ENCODE peak calls at places on chromosome 21, in nine cellular contexts. A is WTC11, I is progenitor cell of endocrine pancreas, W is astrocyte of the cerebellum, N is omental fat pad, P is kidney, U is AG10803, T is body of pancreas, F is HCT116. L is an unnamed sample.

GRCh38 chr21:33657124-33657842 is 15.0 kb downstream of the ITSN1 start:
- DNase-seq in A (no peak), I (no peak), W (no peak), N (no peak), P (no peak), U (no peak), T (no peak), F (no peak), L (no peak)

GRCh38 chr21:45542667-45543370 is 579 bp upstream of the SLC19A1 start:
- DNase-seq in A (peak), I (peak), W (no peak), N (peak), P (peak), U (no peak), T (peak), F (no peak), L (peak)

GRCh38 chr21:14718957-14719356 is 172.8 kb upstream of the SAMSN1 start:
- DNase-seq in A (no peak), I (no peak), W (no peak), N (no peak), P (no peak), U (no peak), T (no peak), F (no peak), L (no peak)

GRCh38 chr21:45909238-45909785 is 72.3 kb upstream of the COL6A1 start:
- DNase-seq in A (no peak), I (no peak), W (no peak), N (no peak), P (peak), U (no peak), T (no peak), F (no peak), L (no peak)

GRCh38 chr21:39602793-39603192 is 9.9 kb upstream of the B3GALT5 start:
- DNase-seq in A (no peak), I (no peak), W (no peak), N (no peak), P (no peak), U (no peak), T (no peak), F (no peak), L (no peak)

GRCh38 chr21:38329176-38329575 is 72.4 kb downstream of the KCNJ15 start:
- DNase-seq in A (no peak), I (no peak), W (no peak), N (no peak), P (no peak), U (no peak), T (no peak), F (no peak), L (no peak)

GRCh38 chr21:41801256-41801655 is 34.4 kb upstream of the RIPK4 start:
- DNase-seq in A (no peak), I (no peak), W (no peak), N (no peak), P (no peak), U (no peak), T (no peak), F (no peak), L (no peak)

GRCh38 chr21:46037338-46038325 is 56.1 kb downstream of the COL6A1 start:
- DNase-seq in A (no peak), I (no peak), W (no peak), N (no peak), P (peak), U (no peak), T (no peak), F (no peak), L (no peak)

GRCh38 chr21:33645730-33646129 is 3.4 kb downstream of the ITSN1 start:
- DNase-seq in A (no peak), I (no peak), W (no peak), N (no peak), P (no peak), U (no peak), T (no peak), F (no peak), L (no peak)

GRCh38 chr21:15768045-15768601 is 38.3 kb downstream of the USP25 start:
- DNase-seq in A (no peak), I (no peak), W (no peak), N (no peak), P (no peak), U (no peak), T (no peak), F (no peak), L (no peak)

GRCh38 chr21:34510148-34511142 is 1.6 kb downstream of the KCNE1 start:
- DNase-seq in A (peak), I (peak), W (no peak), N (no peak), P (peak), U (peak), T (peak), F (peak), L (no peak)

GRCh38 chr21:35732788-35733187 is 327.5 kb downstream of the SETD4 start:
- DNase-seq in A (no peak), I (no peak), W (no peak), N (no peak), P (no peak), U (no peak), T (no peak), F (no peak), L (no peak)

GRCh38 chr21:37281993-37282392 is 14.9 kb upstream of the VPS26C start:
- DNase-seq in A (peak), I (no peak), W (no peak), N (no peak), P (no peak), U (no peak), T (peak), F (no peak), L (no peak)

GRCh38 chr21:9780441-9780937 is 740.9 kb upstream of the TPTE start:
- DNase-seq in A (no peak), I (no peak), W (no peak), N (no peak), P (no peak), U (no peak), T (no peak), F (no peak), L (no peak)

GRCh38 chr21:36113647-36114428 is 21.0 kb upstream of the CBR3 start:
- DNase-seq in A (no peak), I (no peak), W (no peak), N (no peak), P (peak), U (no peak), T (peak), F (no peak), L (no peak)

GRCh38 chr21:31873696-31874599 is 1.1 kb downstream of the HUNK start:
- DNase-seq in A (peak), I (peak), W (no peak), N (peak), P (peak), U (peak), T (peak), F (no peak), L (peak)

GRCh38 chr21:46253610-46254124 is 25.1 kb upstream of the LSS start:
- DNase-seq in A (no peak), I (no peak), W (no peak), N (no peak), P (no peak), U (no peak), T (no peak), F (no peak), L (no peak)

GRCh38 chr21:31447477-31447876 is 103.4 kb upstream of the TIAM1 start:
- DNase-seq in A (no peak), I (no peak), W (no peak), N (no peak), P (no peak), U (peak), T (no peak), F (no peak), L (no peak)

GRCh38 chr21:18913914-18914313 is 510.3 kb upstream of the TMPRSS15 start:
- DNase-seq in A (peak), I (no peak), W (no peak), N (no peak), P (no peak), U (no peak), T (no peak), F (no peak), L (no peak)

GRCh38 chr21:21464691-21465090 is 466.5 kb downstream of the NCAM2 start:
- DNase-seq in A (no peak), I (no peak), W (no peak), N (no peak), P (no peak), U (no peak), T (no peak), F (no peak), L (no peak)

GRCh38 chr21:46078322-46078981 is 19.5 kb upstream of the COL6A2 start:
- DNase-seq in A (no peak), I (peak), W (no peak), N (peak), P (peak), U (peak), T (no peak), F (no peak), L (peak)

DNA sequence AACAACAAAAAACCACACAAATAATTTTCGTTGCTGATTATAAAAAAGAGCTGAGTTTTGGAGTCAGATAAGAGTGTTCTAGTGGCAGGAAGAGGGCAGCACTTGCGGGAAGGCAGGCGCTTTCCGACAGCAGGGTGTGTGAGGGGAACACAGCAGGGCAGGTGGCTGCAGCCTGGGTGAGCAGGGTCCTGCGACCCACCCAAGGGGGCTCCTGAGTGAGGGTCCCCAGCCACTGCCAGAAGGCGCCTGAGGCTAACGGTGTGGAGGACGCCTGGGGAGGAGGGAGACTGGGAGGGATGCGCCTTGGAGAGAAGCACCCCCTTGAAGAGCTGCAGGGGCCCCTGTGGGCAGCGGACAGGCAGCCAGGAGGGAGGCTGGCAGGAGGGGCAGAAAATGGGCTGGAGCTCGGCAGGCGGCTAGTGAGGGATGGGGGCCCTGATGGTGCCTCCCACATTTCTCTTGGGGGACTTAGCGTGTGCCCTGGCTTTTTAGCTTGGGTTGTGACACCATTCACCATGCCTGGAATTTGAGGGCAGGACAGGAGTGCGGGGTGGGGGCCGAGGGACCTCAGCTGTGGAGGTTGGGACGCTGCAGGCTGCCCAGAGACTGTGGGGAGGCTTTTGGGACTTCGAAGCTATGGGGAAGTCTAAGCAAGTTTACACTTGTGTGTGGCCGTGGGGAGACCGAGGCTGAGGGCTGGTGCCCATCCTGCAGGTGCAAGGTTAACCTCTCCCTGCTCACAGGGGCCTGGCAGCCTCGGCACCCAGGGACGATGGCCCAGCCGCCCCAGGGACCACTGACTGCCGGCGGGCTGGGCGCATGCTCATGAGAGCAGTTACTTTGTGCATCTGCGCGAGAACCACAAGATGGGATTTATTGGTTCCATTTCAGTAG is 111.4 kb downstream of the SIK1 start:
- DNase-seq in A (no peak), I (no peak), W (no peak), N (no peak), P (peak), U (no peak), T (no peak), F (no peak), L (no peak)
- TF ChIP-seq CTCF in A (no peak), I (no peak), W (no peak), N (no peak), P (peak), U (peak), T (no peak), F (no peak), L (no peak)

DNA sequence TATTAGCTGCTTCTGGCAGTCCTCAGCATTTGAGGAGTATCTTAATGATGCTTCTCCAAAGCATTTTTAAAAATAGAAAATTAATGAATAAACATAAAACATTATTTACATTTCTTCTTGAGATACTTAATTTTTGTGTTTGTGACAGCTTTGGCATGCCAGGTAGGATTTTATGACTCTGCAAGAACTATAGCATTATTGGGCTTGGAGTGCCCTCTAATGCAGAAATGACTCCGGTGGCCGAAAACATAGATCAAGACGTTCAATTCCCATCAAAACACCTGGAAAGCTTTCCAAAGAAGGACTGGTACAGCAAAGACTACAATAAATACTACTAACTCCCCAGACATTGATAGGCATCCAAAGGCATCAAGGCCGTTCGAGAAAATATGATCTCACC is 366.4 kb upstream of the CXADR start:
- DNase-seq in A (no peak), I (no peak), W (no peak), N (no peak), P (no peak), U (no peak), T (no peak), F (no peak), L (no peak)
- TF ChIP-seq CTCF in A (no peak), I (no peak), W (peak), N (no peak), P (no peak), U (no peak), T (no peak), F (no peak), L (no peak)

GRCh38 chr21:27715131-27715530 is 748.2 kb upstream of the ADAMTS5 start:
- DNase-seq in A (no peak), I (no peak), W (no peak), N (no peak), P (no peak), U (no peak), T (no peak), F (no peak), L (no peak)
- TF ChIP-seq CTCF in A (no peak), I (no peak), W (no peak), N (no peak), P (no peak), U (no peak), T (no peak), F (no peak), L (no peak)

GRCh38 chr21:26845066-26845749 is at the start of gene ADAMTS1:
- DNase-seq in A (peak), I (peak), W (peak), N (peak), P (peak), U (peak), T (peak), F (no peak), L (no peak)
- TF ChIP-seq CTCF in A (no peak), I (peak), W (peak), N (no peak), P (peak), U (peak), T (peak), F (no peak), L (no peak)

GRCh38 chr21:29245104-29245643 is 53.5 kb upstream of the BACH1 start:
- DNase-seq in A (no peak), I (no peak), W (no peak), N (no peak), P (no peak), U (no peak), T (peak), F (no peak), L (no peak)
- TF ChIP-seq CTCF in A (no peak), I (no peak), W (no peak), N (no peak), P (no peak), U (no peak), T (no peak), F (no peak), L (no peak)